ENCODE peak calls at places on chromosome 17, in six cellular contexts. One of them, this sample, is unnamed.
A peak's percentile ranks its signal among the peaks of the same experiment; 100 is the strongest.

GRCh38 chr17:81481815-81482505 is 30.6 kb downstream of the ACTG1 start:
- DNase-seq in GM23338: no peak
- DNase-seq in hepatocyte: no peak
- DNase-seq in SK-N-SH: no peak
- DNase-seq in OCI-LY7: no peak
- DNase-seq in neural progenitor cell: no peak
- DNase-seq in this sample: no peak

GRCh38 chr17:48636177-48637018 is 10.2 kb upstream of the HOXB9 start:
- DNase-seq in GM23338: peak; percentile 98
- DNase-seq in hepatocyte: peak; percentile 90
- DNase-seq in SK-N-SH: peak; percentile 91
- DNase-seq in OCI-LY7: peak; percentile 80
- DNase-seq in neural progenitor cell: peak; percentile 97
- DNase-seq in this sample: no peak

GRCh38 chr17:13429201-13429600 is 172.5 kb downstream of the HS3ST3A1 start:
- DNase-seq in GM23338: no peak
- DNase-seq in hepatocyte: peak; percentile 57
- DNase-seq in SK-N-SH: peak; percentile 63
- DNase-seq in OCI-LY7: no peak
- DNase-seq in neural progenitor cell: no peak
- DNase-seq in this sample: no peak

GRCh38 chr17:41037853-41038350 is 3.2 kb upstream of the KRTAP1-3 start:
- DNase-seq in GM23338: peak; percentile 41
- DNase-seq in hepatocyte: no peak
- DNase-seq in SK-N-SH: no peak
- DNase-seq in OCI-LY7: no peak
- DNase-seq in neural progenitor cell: no peak
- DNase-seq in this sample: no peak

GRCh38 chr17:65936013-65936412 is 255.9 kb downstream of the CEP112 start:
- DNase-seq in GM23338: no peak
- DNase-seq in hepatocyte: no peak
- DNase-seq in SK-N-SH: no peak
- DNase-seq in OCI-LY7: no peak
- DNase-seq in neural progenitor cell: no peak
- DNase-seq in this sample: no peak

GRCh38 chr17:71412803-71413202 is 708.0 kb upstream of the SOX9 start:
- DNase-seq in GM23338: no peak
- DNase-seq in hepatocyte: peak; percentile 41
- DNase-seq in SK-N-SH: no peak
- DNase-seq in OCI-LY7: peak; percentile 84
- DNase-seq in neural progenitor cell: no peak
- DNase-seq in this sample: peak; percentile 93

GRCh38 chr17:82449136-82449882 is 1.2 kb downstream of the CYBC1 start:
- DNase-seq in GM23338: peak; percentile 82
- DNase-seq in hepatocyte: no peak
- DNase-seq in SK-N-SH: peak; percentile 52
- DNase-seq in OCI-LY7: peak; percentile 100
- DNase-seq in neural progenitor cell: peak; percentile 27
- DNase-seq in this sample: no peak

GRCh38 chr17:4220655-4221054 is 43.1 kb downstream of the ANKFY1 start:
- DNase-seq in GM23338: no peak
- DNase-seq in hepatocyte: peak; percentile 69
- DNase-seq in SK-N-SH: no peak
- DNase-seq in OCI-LY7: no peak
- DNase-seq in neural progenitor cell: no peak
- DNase-seq in this sample: no peak

GRCh38 chr17:72270530-72270929 is 149.7 kb downstream of the SOX9 start:
- DNase-seq in GM23338: no peak
- DNase-seq in hepatocyte: no peak
- DNase-seq in SK-N-SH: peak; percentile 50
- DNase-seq in OCI-LY7: no peak
- DNase-seq in neural progenitor cell: no peak
- DNase-seq in this sample: no peak

GRCh38 chr17:57948555-57949420 is 6.4 kb downstream of the CUEDC1 start:
- DNase-seq in GM23338: peak; percentile 45
- DNase-seq in hepatocyte: peak; percentile 70
- DNase-seq in SK-N-SH: no peak
- DNase-seq in OCI-LY7: no peak
- DNase-seq in neural progenitor cell: no peak
- DNase-seq in this sample: peak; percentile 100

GRCh38 chr17:4623249-4623648 is 18.2 kb downstream of the ALOX15 start:
- DNase-seq in GM23338: no peak
- DNase-seq in hepatocyte: peak; percentile 64
- DNase-seq in SK-N-SH: no peak
- DNase-seq in OCI-LY7: no peak
- DNase-seq in neural progenitor cell: no peak
- DNase-seq in this sample: no peak

GRCh38 chr17:56292010-56292409 is 138.7 kb downstream of the ANKFN1 start:
- DNase-seq in GM23338: no peak
- DNase-seq in hepatocyte: no peak
- DNase-seq in SK-N-SH: no peak
- DNase-seq in OCI-LY7: no peak
- DNase-seq in neural progenitor cell: no peak
- DNase-seq in this sample: no peak

GRCh38 chr17:10556301-10557005 is 7.0 kb upstream of the MYH2 start:
- DNase-seq in GM23338: no peak
- DNase-seq in hepatocyte: no peak
- DNase-seq in SK-N-SH: no peak
- DNase-seq in OCI-LY7: no peak
- DNase-seq in neural progenitor cell: no peak
- DNase-seq in this sample: no peak

GRCh38 chr17:72358465-72358864 is 237.6 kb downstream of the SOX9 start:
- DNase-seq in GM23338: no peak
- DNase-seq in hepatocyte: no peak
- DNase-seq in SK-N-SH: no peak
- DNase-seq in OCI-LY7: no peak
- DNase-seq in neural progenitor cell: no peak
- DNase-seq in this sample: no peak

GRCh38 chr17:6710317-6710716 is 2.9 kb downstream of the SLC13A5 start:
- DNase-seq in GM23338: no peak
- DNase-seq in hepatocyte: no peak
- DNase-seq in SK-N-SH: peak; percentile 12
- DNase-seq in OCI-LY7: no peak
- DNase-seq in neural progenitor cell: no peak
- DNase-seq in this sample: no peak

GRCh38 chr17:37743875-37744632 is 805 bp downstream of the HNF1B start:
- DNase-seq in GM23338: peak; percentile 65
- DNase-seq in hepatocyte: peak; percentile 56
- DNase-seq in SK-N-SH: peak; percentile 41
- DNase-seq in OCI-LY7: no peak
- DNase-seq in neural progenitor cell: peak; percentile 79
- DNase-seq in this sample: no peak

GRCh38 chr17:50392621-50393020 is 4.7 kb downstream of the LRRC59 start:
- DNase-seq in GM23338: no peak
- DNase-seq in hepatocyte: no peak
- DNase-seq in SK-N-SH: no peak
- DNase-seq in OCI-LY7: no peak
- DNase-seq in neural progenitor cell: no peak
- DNase-seq in this sample: no peak

GRCh38 chr17:66675991-66676371 is 158.9 kb upstream of the CACNG5 start:
- DNase-seq in GM23338: peak; percentile 20
- DNase-seq in hepatocyte: peak; percentile 14
- DNase-seq in SK-N-SH: no peak
- DNase-seq in OCI-LY7: no peak
- DNase-seq in neural progenitor cell: no peak
- DNase-seq in this sample: no peak

GRCh38 chr17:61496957-61497653 is 44.9 kb downstream of the TBX4 start:
- DNase-seq in GM23338: no peak
- DNase-seq in hepatocyte: no peak
- DNase-seq in SK-N-SH: no peak
- DNase-seq in OCI-LY7: no peak
- DNase-seq in neural progenitor cell: no peak
- DNase-seq in this sample: no peak

GRCh38 chr17:61219460-61219859 is 180.2 kb upstream of the TBX2 start:
- DNase-seq in GM23338: no peak
- DNase-seq in hepatocyte: no peak
- DNase-seq in SK-N-SH: peak; percentile 39
- DNase-seq in OCI-LY7: no peak
- DNase-seq in neural progenitor cell: no peak
- DNase-seq in this sample: no peak

GRCh38 chr17:20010099-20010863 is 1.1 kb downstream of the SPECC1 start:
- DNase-seq in GM23338: peak; percentile 66
- DNase-seq in hepatocyte: peak; percentile 78
- DNase-seq in SK-N-SH: peak; percentile 64
- DNase-seq in OCI-LY7: no peak
- DNase-seq in neural progenitor cell: peak; percentile 58
- DNase-seq in this sample: peak; percentile 54

GRCh38 chr17:73591278-73592078 is 52.8 kb downstream of the SDK2 start:
- DNase-seq in GM23338: no peak
- DNase-seq in hepatocyte: no peak
- DNase-seq in SK-N-SH: no peak
- DNase-seq in OCI-LY7: peak; percentile 98
- DNase-seq in neural progenitor cell: no peak
- DNase-seq in this sample: no peak

GRCh38 chr17:27315322-27315721 is 21.4 kb downstream of the WSB1 start:
- DNase-seq in GM23338: no peak
- DNase-seq in hepatocyte: peak; percentile 65
- DNase-seq in SK-N-SH: no peak
- DNase-seq in OCI-LY7: no peak
- DNase-seq in neural progenitor cell: no peak
- DNase-seq in this sample: no peak

GRCh38 chr17:7593296-7593695 is 3.4 kb upstream of the SOX15 start:
- DNase-seq in GM23338: no peak
- DNase-seq in hepatocyte: no peak
- DNase-seq in SK-N-SH: no peak
- DNase-seq in OCI-LY7: no peak
- DNase-seq in neural progenitor cell: no peak
- DNase-seq in this sample: no peak

GRCh38 chr17:72575542-72576233 is 454.9 kb downstream of the SOX9 start:
- DNase-seq in GM23338: peak; percentile 32
- DNase-seq in hepatocyte: no peak
- DNase-seq in SK-N-SH: no peak
- DNase-seq in OCI-LY7: no peak
- DNase-seq in neural progenitor cell: peak; percentile 21
- DNase-seq in this sample: no peak

DNA sequence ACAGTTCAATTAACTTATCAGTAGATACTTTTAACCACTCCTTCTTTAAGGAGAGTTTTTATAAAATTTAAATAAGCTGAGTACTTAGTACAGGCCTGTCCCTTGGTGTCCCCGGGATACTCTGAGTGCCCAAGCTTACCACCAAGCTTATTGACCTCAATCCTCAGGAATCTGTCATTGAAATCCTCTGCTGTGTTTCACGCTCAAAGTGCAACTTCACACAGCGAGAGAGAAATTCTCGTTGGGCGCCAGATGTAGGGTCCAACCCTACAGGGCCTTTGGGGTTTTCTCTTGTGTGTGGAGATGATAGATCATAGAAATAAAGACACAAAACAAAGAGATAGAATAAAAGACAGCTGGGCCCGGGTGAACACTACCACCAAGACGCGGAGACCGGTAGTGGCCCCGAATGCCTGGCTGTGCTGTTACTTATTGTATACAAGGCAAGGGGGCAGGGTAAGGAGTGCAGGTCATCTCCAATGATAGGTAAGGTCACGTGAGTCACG is 65.3 kb upstream of the ARL4D start:
- DNase-seq in GM23338: no peak
- DNase-seq in hepatocyte: no peak
- DNase-seq in SK-N-SH: no peak
- DNase-seq in OCI-LY7: no peak
- DNase-seq in neural progenitor cell: no peak
- DNase-seq in this sample: no peak
- H2AFZ ChIP-seq in GM23338: no peak overlapping the region
- H2AFZ ChIP-seq in hepatocyte: no peak overlapping the region
- H2AFZ ChIP-seq in SK-N-SH: no peak overlapping the region
- H2AFZ ChIP-seq in OCI-LY7: peak overlapping the region; percentile 29
- H2AFZ ChIP-seq in neural progenitor cell: no peak overlapping the region
- H2AFZ ChIP-seq in this sample: no peak overlapping the region

GRCh38 chr17:78838574-78839005 is 2.0 kb downstream of the USP36 start:
- DNase-seq in GM23338: no peak
- DNase-seq in hepatocyte: no peak
- DNase-seq in SK-N-SH: no peak
- DNase-seq in OCI-LY7: no peak
- DNase-seq in neural progenitor cell: no peak
- DNase-seq in this sample: no peak
- TF ChIP-seq EZH2phosphoT487 in GM23338: no peak
- TF ChIP-seq EZH2phosphoT487 in hepatocyte: no peak
- TF ChIP-seq EZH2phosphoT487 in SK-N-SH: no peak
- TF ChIP-seq EZH2phosphoT487 in OCI-LY7: no peak
- TF ChIP-seq EZH2phosphoT487 in neural progenitor cell: no peak
- TF ChIP-seq EZH2phosphoT487 in this sample: no peak

DNA sequence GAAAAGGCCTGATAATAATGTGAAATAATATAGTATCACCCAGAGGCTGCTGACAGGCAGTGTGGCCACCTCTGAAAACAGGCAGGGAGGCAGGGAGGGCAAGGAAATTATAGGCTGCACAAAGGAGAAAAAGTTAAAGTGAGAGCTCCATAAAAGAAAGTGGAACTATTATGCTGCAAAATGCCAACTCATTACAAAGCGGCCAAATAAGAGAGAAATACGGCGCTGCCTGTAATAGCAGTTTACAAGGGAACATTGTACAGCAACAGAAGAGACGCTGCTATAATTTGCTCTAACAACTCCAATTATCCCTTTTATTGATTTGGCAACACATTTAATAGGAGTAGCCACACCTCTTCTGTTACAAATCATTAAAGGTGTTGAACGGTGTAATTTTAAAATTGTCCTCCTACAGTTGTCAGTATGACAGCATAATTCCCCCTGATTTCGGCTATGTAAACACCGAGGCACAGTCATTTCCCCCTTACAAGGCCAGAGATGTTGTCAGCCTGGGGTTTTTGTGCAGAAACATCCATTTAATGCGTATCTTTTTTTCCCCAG is 120.3 kb downstream of the MRM1 start:
- DNase-seq in GM23338: no peak
- DNase-seq in hepatocyte: no peak
- DNase-seq in SK-N-SH: no peak
- DNase-seq in OCI-LY7: no peak
- DNase-seq in neural progenitor cell: no peak
- DNase-seq in this sample: no peak
- H2AFZ ChIP-seq in GM23338: peak overlapping the region; percentile 99
- H2AFZ ChIP-seq in hepatocyte: peak overlapping the region; percentile 76
- H2AFZ ChIP-seq in SK-N-SH: no peak overlapping the region
- H2AFZ ChIP-seq in OCI-LY7: no peak overlapping the region
- H2AFZ ChIP-seq in neural progenitor cell: peak overlapping the region; percentile 81
- H2AFZ ChIP-seq in this sample: no peak overlapping the region

DNA sequence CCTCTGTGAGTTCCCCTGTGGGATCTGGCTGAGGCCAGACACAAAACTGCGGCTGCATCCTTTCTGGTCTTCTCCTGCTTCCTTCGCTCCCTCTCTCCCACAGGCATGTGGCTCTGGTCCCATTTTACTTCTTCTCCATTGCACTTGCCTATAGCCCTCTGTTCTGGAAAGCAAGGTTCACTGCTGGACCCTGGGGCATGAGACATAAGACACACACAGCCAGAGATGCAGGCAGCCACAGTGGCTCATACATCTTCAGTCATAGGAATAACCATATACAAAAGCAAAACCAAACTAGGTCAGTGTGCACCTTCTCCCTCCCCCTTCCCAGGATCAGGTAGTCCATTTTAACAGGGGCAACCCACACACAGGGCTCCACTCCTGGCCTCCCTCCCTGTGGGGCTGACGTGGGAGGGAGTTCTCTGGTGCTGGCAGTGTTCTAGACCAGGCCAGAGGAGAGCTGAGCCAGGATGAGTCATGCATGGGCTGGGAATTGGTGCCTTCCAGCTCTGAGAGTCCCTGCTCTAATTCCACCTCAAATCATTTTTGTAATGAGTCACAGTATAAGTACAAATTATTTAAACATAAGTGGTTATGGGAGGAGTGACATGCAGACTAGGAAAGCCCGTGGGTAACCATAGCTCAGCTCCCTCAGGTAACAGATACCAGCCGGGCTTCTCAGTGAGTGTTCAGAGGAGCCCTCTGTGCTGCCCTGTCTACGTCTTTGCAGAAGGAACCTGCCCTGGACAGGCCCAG is 58.0 kb downstream of the ASIC2 start:
- DNase-seq in GM23338: no peak
- DNase-seq in hepatocyte: peak; percentile 65
- DNase-seq in SK-N-SH: peak; percentile 24
- DNase-seq in OCI-LY7: no peak
- DNase-seq in neural progenitor cell: no peak
- DNase-seq in this sample: no peak
- TF ChIP-seq EZH2phosphoT487 in GM23338: no peak
- TF ChIP-seq EZH2phosphoT487 in hepatocyte: no peak
- TF ChIP-seq EZH2phosphoT487 in SK-N-SH: no peak
- TF ChIP-seq EZH2phosphoT487 in OCI-LY7: no peak
- TF ChIP-seq EZH2phosphoT487 in neural progenitor cell: no peak
- TF ChIP-seq EZH2phosphoT487 in this sample: no peak

This sample was measured in HCT116.